ENCODE peak calls at places on chromosomes 6 and 20, in six cellular contexts. F, E, G, L, B and W are unnamed samples.
A peak's percentile ranks its signal among the peaks of the same experiment; 100 is the strongest.

GRCh38 chr6:13487122-13488014 is at the start of gene GFOD1:
- DNase-seq in F (peak; percentile 89), E (peak; percentile 87), G (peak; percentile 91), L (peak; percentile 89), B (peak; percentile 92), W (peak; percentile 78)

GRCh38 chr20:44561876-44562275 is 20.5 kb upstream of the PKIG start:
- DNase-seq in F (no peak), E (no peak), G (no peak), L (no peak), B (no peak), W (no peak)

GRCh38 chr6:108874470-108875160 is 26.4 kb downstream of the ARMC2 start:
- DNase-seq in F (no peak), E (peak; percentile 75), G (no peak), L (peak; percentile 25), B (no peak), W (peak; percentile 83)

GRCh38 chr6:103210686-103211085 is 1649.0 kb downstream of the HACE1 start:
- DNase-seq in F (no peak), E (no peak), G (no peak), L (no peak), B (no peak), W (no peak)

GRCh38 chr6:29992792-29993191 is 50.5 kb downstream of the HLA-A start:
- DNase-seq in F (no peak), E (no peak), G (no peak), L (peak; percentile 62), B (no peak), W (peak; percentile 65)

GRCh38 chr20:49594143-49594928 is 26.4 kb upstream of the PTGIS start:
- DNase-seq in F (peak; percentile 69), E (peak; percentile 88), G (peak; percentile 67), L (peak; percentile 44), B (no peak), W (peak; percentile 98)

GRCh38 chr20:57065646-57066045 is 200.8 kb downstream of the BMP7 start:
- DNase-seq in F (no peak), E (no peak), G (no peak), L (no peak), B (no peak), W (no peak)

GRCh38 chr6:150314230-150315188 is 54.3 kb upstream of the IYD start:
- DNase-seq in F (no peak), E (no peak), G (no peak), L (no peak), B (no peak), W (no peak)

GRCh38 chr6:143195349-143195845 is 134.7 kb downstream of the AIG1 start:
- DNase-seq in F (peak; percentile 43), E (no peak), G (peak; percentile 41), L (no peak), B (no peak), W (no peak)

GRCh38 chr20:431012-431904 is 23.2 kb downstream of the RBCK1 start:
- DNase-seq in F (no peak), E (peak; percentile 51), G (peak; percentile 46), L (peak; percentile 61), B (no peak), W (peak; percentile 48)

GRCh38 chr6:168320661-168321060 is 1.1 kb upstream of the DACT2 start:
- DNase-seq in F (peak; percentile 12), E (no peak), G (no peak), L (no peak), B (no peak), W (no peak)

GRCh38 chr6:131885237-131885636 is 65.9 kb downstream of the CCN2 start:
- DNase-seq in F (no peak), E (no peak), G (no peak), L (no peak), B (no peak), W (no peak)

GRCh38 chr6:147000545-147001488 is 203.4 kb upstream of the STXBP5 start:
- DNase-seq in F (no peak), E (no peak), G (no peak), L (peak; percentile 65), B (no peak), W (no peak)

GRCh38 chr20:32339116-32339515 is 19.0 kb upstream of the ASXL1 start:
- DNase-seq in F (no peak), E (no peak), G (no peak), L (no peak), B (no peak), W (no peak)

GRCh38 chr6:132596201-132596600 is 6.7 kb upstream of the TAAR5 start:
- DNase-seq in F (no peak), E (no peak), G (no peak), L (no peak), B (no peak), W (no peak)

GRCh38 chr6:144151010-144151727 is 852 bp downstream of the STX11 start:
- DNase-seq in F (peak; percentile 47), E (peak; percentile 69), G (no peak), L (peak; percentile 23), B (peak; percentile 50), W (no peak)

GRCh38 chr6:71454083-71454482 is 165.5 kb downstream of the OGFRL1 start:
- DNase-seq in F (no peak), E (no peak), G (no peak), L (no peak), B (no peak), W (no peak)

GRCh38 chr6:107677399-107677798 is 146.7 kb downstream of the SCML4 start:
- DNase-seq in F (no peak), E (no peak), G (no peak), L (no peak), B (no peak), W (no peak)

GRCh38 chr6:7282097-7282906 is 30.7 kb downstream of the SSR1 start:
- DNase-seq in F (no peak), E (no peak), G (no peak), L (no peak), B (no peak), W (no peak)

GRCh38 chr6:25927721-25928359 is 2.7 kb downstream of the SLC17A2 start:
- DNase-seq in F (no peak), E (no peak), G (no peak), L (no peak), B (no peak), W (peak; percentile 18)

GRCh38 chr6:157763894-157764345 is 59.1 kb upstream of the SNX9 start:
- DNase-seq in F (no peak), E (no peak), G (no peak), L (no peak), B (no peak), W (no peak)

GRCh38 chr6:24127316-24127715 is 1.3 kb downstream of the NRSN1 start:
- DNase-seq in F (no peak), E (no peak), G (no peak), L (no peak), B (no peak), W (no peak)

GRCh38 chr6:2764610-2765165 is 505 bp upstream of the WRNIP1 start:
- DNase-seq in F (peak; percentile 59), E (peak; percentile 65), G (peak; percentile 60), L (peak; percentile 72), B (peak; percentile 67), W (peak; percentile 74)